ENCODE peak calls at places on chromosomes 13 and 19, in ten cellular contexts. C, E, A, B, M, I, V, K, Q and S are unnamed samples.

GRCh38 chr13:79485014-79485441 is 4.1 kb downstream of the NDFIP2 start:
- DNase-seq in V (peak), K (no peak), B (peak), E (peak), I (peak), M (no peak), C (no peak), A (no peak), Q (no peak), S (peak)

GRCh38 chr19:45171211-45171623 is 6.8 kb downstream of the TRAPPC6A start:
- DNase-seq in V (no peak), A (peak), Q (peak), K (no peak), B (no peak), E (no peak), I (no peak), C (no peak), M (no peak), S (no peak)

GRCh38 chr19:51107406-51108065 is 673 bp downstream of the CTU1 start:
- DNase-seq in K (no peak), V (no peak), M (no peak), Q (peak), A (peak), C (no peak), I (peak), B (peak), E (no peak), S (no peak)

GRCh38 chr13:50334092-50334778 is 319.0 kb downstream of the KCNRG start:
- DNase-seq in Q (no peak), E (no peak), B (no peak), C (no peak), K (no peak), M (no peak), V (no peak), I (no peak), A (peak), S (no peak)

GRCh38 chr19:28531979-28532378 is 681.0 kb downstream of the UQCRFS1 start:
- DNase-seq in C (no peak), E (no peak), I (no peak), B (no peak), A (no peak), K (no peak), Q (no peak), M (no peak), V (no peak), S (no peak)

GRCh38 chr19:19217110-19217509 is 5.4 kb downstream of the NCAN start:
- DNase-seq in K (no peak), B (peak), Q (no peak), M (no peak), A (no peak), V (no peak), C (no peak), I (peak), E (no peak), S (no peak)

GRCh38 chr13:51518847-51519246 is 65.4 kb upstream of the WDFY2 start:
- DNase-seq in M (no peak), K (no peak), Q (no peak), E (no peak), I (peak), V (peak), C (no peak), A (no peak), B (peak), S (peak)

GRCh38 chr13:27283906-27284523 is 13.4 kb downstream of the RASL11A start:
- DNase-seq in C (no peak), Q (no peak), B (peak), M (no peak), E (no peak), V (no peak), A (no peak), I (peak), K (no peak), S (peak)

GRCh38 chr19:30420881-30421280 is 48.7 kb downstream of the ZNF536 start:
- DNase-seq in I (no peak), B (no peak), M (no peak), Q (no peak), A (no peak), C (no peak), V (no peak), K (no peak), E (no peak), S (no peak)

GRCh38 chr19:57803594-57804325 is 11.0 kb downstream of the ZNF552 start:
- DNase-seq in V (peak), M (no peak), B (peak), K (peak), A (peak), E (no peak), C (peak), I (peak), Q (no peak), S (peak)